ENCODE peak calls at places on chromosomes 11 and 22, in seven cellular contexts. One of them, this sample, is unnamed.

GRCh38 chr11:105781807-105782206 is 171.9 kb downstream of the GRIA4 start:
- DNase-seq in upper lobe of left lung: no peak
- DNase-seq in breast epithelium: no peak
- DNase-seq in stomach: no peak
- DNase-seq in transverse colon: no peak
- DNase-seq in HCT116: no peak
- DNase-seq in K562: no peak
- DNase-seq in this sample: no peak

GRCh38 chr11:12901272-12901671 is 107.8 kb upstream of the RASSF10 start:
- DNase-seq in upper lobe of left lung: no peak
- DNase-seq in transverse colon: no peak
- DNase-seq in K562: no peak
- DNase-seq in HCT116: no peak
- DNase-seq in breast epithelium: no peak
- DNase-seq in stomach: no peak
- DNase-seq in this sample: no peak

GRCh38 chr22:30170126-30170525 is 76.4 kb downstream of the LIF start:
- DNase-seq in transverse colon: no peak
- DNase-seq in K562: no peak
- DNase-seq in HCT116: no peak
- DNase-seq in breast epithelium: no peak
- DNase-seq in stomach: no peak
- DNase-seq in upper lobe of left lung: no peak
- DNase-seq in this sample: no peak

GRCh38 chr11:12556788-12557384 is 117.3 kb upstream of the TEAD1 start:
- DNase-seq in stomach: peak
- DNase-seq in transverse colon: peak
- DNase-seq in HCT116: peak
- DNase-seq in breast epithelium: peak
- DNase-seq in K562: no peak
- DNase-seq in upper lobe of left lung: no peak
- DNase-seq in this sample: no peak

GRCh38 chr22:23291806-23292452 is 111.6 kb downstream of the BCR start:
- DNase-seq in K562: no peak
- DNase-seq in stomach: no peak
- DNase-seq in upper lobe of left lung: no peak
- DNase-seq in transverse colon: no peak
- DNase-seq in breast epithelium: no peak
- DNase-seq in HCT116: no peak
- DNase-seq in this sample: no peak

GRCh38 chr11:2944953-2945756 is 15.9 kb upstream of the PHLDA2 start:
- DNase-seq in HCT116: no peak
- DNase-seq in upper lobe of left lung: peak
- DNase-seq in K562: no peak
- DNase-seq in stomach: peak
- DNase-seq in breast epithelium: peak
- DNase-seq in transverse colon: peak
- DNase-seq in this sample: peak

GRCh38 chr22:17969732-17970131 is 54.6 kb downstream of the MICAL3 start:
- DNase-seq in transverse colon: no peak
- DNase-seq in HCT116: no peak
- DNase-seq in upper lobe of left lung: no peak
- DNase-seq in K562: no peak
- DNase-seq in stomach: no peak
- DNase-seq in breast epithelium: no peak
- DNase-seq in this sample: peak

GRCh38 chr11:3196161-3197043 is 22.2 kb downstream of the MRGPRG start:
- DNase-seq in K562: no peak
- DNase-seq in transverse colon: peak
- DNase-seq in breast epithelium: no peak
- DNase-seq in stomach: peak
- DNase-seq in HCT116: no peak
- DNase-seq in upper lobe of left lung: peak
- DNase-seq in this sample: peak

GRCh38 chr11:31874631-31875191 is 63.6 kb upstream of the PAX6 start:
- DNase-seq in stomach: no peak
- DNase-seq in breast epithelium: no peak
- DNase-seq in transverse colon: no peak
- DNase-seq in K562: no peak
- DNase-seq in HCT116: no peak
- DNase-seq in upper lobe of left lung: no peak
- DNase-seq in this sample: no peak

GRCh38 chr11:10454506-10454901 is 560 bp upstream of the AMPD3 start:
- DNase-seq in stomach: no peak
- DNase-seq in HCT116: no peak
- DNase-seq in upper lobe of left lung: no peak
- DNase-seq in breast epithelium: no peak
- DNase-seq in transverse colon: no peak
- DNase-seq in K562: no peak
- DNase-seq in this sample: no peak

GRCh38 chr22:27397948-27398330 is 403.6 kb downstream of the MN1 start:
- DNase-seq in transverse colon: peak
- DNase-seq in HCT116: no peak
- DNase-seq in breast epithelium: no peak
- DNase-seq in upper lobe of left lung: no peak
- DNase-seq in K562: no peak
- DNase-seq in stomach: peak
- DNase-seq in this sample: no peak

GRCh38 chr11:74069146-74070046 is 60.5 kb upstream of the UCP3 start:
- DNase-seq in stomach: peak
- DNase-seq in K562: no peak
- DNase-seq in transverse colon: no peak
- DNase-seq in breast epithelium: peak
- DNase-seq in upper lobe of left lung: no peak
- DNase-seq in HCT116: no peak
- DNase-seq in this sample: no peak

GRCh38 chr11:11451501-11452005 is 98.5 kb upstream of the CSNK2A3 start:
- DNase-seq in stomach: no peak
- DNase-seq in breast epithelium: no peak
- DNase-seq in K562: no peak
- DNase-seq in transverse colon: no peak
- DNase-seq in upper lobe of left lung: no peak
- DNase-seq in HCT116: peak
- DNase-seq in this sample: no peak

GRCh38 chr11:66344550-66345315 is at the start of gene BRMS1:
- DNase-seq in transverse colon: peak
- DNase-seq in upper lobe of left lung: peak
- DNase-seq in K562: peak
- DNase-seq in breast epithelium: peak
- DNase-seq in stomach: peak
- DNase-seq in HCT116: peak
- DNase-seq in this sample: peak

GRCh38 chr11:66345316-66345649 is 379 bp upstream of the BRMS1 start:
- DNase-seq in K562: no peak
- DNase-seq in upper lobe of left lung: no peak
- DNase-seq in HCT116: no peak
- DNase-seq in breast epithelium: no peak
- DNase-seq in transverse colon: no peak
- DNase-seq in stomach: no peak
- DNase-seq in this sample: no peak

GRCh38 chr11:66346476-66347424 is 679 bp downstream of the B4GAT1 start:
- DNase-seq in upper lobe of left lung: peak
- DNase-seq in stomach: peak
- DNase-seq in K562: no peak
- DNase-seq in HCT116: no peak
- DNase-seq in breast epithelium: no peak
- DNase-seq in transverse colon: no peak
- DNase-seq in this sample: peak

GRCh38 chr11:66349084-66349386 is 1.6 kb upstream of the B4GAT1 start:
- DNase-seq in transverse colon: no peak
- DNase-seq in HCT116: no peak
- DNase-seq in breast epithelium: no peak
- DNase-seq in upper lobe of left lung: no peak
- DNase-seq in stomach: no peak
- DNase-seq in K562: no peak
- DNase-seq in this sample: no peak

GRCh38 chr11:66347425-66348276 is at the start of gene B4GAT1:
- DNase-seq in breast epithelium: peak
- DNase-seq in upper lobe of left lung: peak
- DNase-seq in K562: peak
- DNase-seq in transverse colon: peak
- DNase-seq in HCT116: peak
- DNase-seq in stomach: peak
- DNase-seq in this sample: peak
- TF ChIP-seq POLR2A in breast epithelium: no peak
- TF ChIP-seq POLR2A in upper lobe of left lung: peak
- TF ChIP-seq POLR2A in K562: peak
- TF ChIP-seq POLR2A in transverse colon: peak
- TF ChIP-seq POLR2A in HCT116: no peak
- TF ChIP-seq POLR2A in stomach: no peak
- TF ChIP-seq POLR2A in this sample: no peak

DNA sequence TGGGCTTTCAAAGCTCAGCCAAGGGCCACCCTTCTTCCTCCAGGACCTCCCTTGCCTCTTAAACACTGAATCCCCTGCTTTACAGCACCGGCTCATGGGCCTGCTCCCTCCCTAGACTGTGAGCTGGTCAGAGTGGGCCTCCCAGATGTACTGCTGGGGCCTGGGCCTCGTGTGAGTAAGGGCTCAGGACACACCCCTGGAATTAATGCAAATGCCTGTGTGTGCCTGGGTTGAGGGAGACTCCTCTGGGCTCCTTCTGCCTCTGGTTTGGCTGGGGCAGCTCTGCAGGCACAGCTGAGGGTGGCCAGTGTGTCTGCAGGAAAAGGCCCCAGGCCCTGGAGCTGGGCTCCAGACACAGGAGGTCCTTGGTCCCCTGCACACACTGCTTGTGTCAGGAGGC is 24.2 kb downstream of the ALX4 start:
- DNase-seq in breast epithelium: no peak
- DNase-seq in K562: no peak
- DNase-seq in stomach: no peak
- DNase-seq in HCT116: no peak
- DNase-seq in transverse colon: no peak
- DNase-seq in upper lobe of left lung: no peak
- DNase-seq in this sample: no peak
- TF ChIP-seq POLR2AphosphoS5 in breast epithelium: no peak
- TF ChIP-seq POLR2AphosphoS5 in K562: no peak
- TF ChIP-seq POLR2AphosphoS5 in stomach: no peak
- TF ChIP-seq POLR2AphosphoS5 in HCT116: no peak
- TF ChIP-seq POLR2AphosphoS5 in transverse colon: no peak
- TF ChIP-seq POLR2AphosphoS5 in upper lobe of left lung: no peak
- TF ChIP-seq POLR2AphosphoS5 in this sample: no peak

DNA sequence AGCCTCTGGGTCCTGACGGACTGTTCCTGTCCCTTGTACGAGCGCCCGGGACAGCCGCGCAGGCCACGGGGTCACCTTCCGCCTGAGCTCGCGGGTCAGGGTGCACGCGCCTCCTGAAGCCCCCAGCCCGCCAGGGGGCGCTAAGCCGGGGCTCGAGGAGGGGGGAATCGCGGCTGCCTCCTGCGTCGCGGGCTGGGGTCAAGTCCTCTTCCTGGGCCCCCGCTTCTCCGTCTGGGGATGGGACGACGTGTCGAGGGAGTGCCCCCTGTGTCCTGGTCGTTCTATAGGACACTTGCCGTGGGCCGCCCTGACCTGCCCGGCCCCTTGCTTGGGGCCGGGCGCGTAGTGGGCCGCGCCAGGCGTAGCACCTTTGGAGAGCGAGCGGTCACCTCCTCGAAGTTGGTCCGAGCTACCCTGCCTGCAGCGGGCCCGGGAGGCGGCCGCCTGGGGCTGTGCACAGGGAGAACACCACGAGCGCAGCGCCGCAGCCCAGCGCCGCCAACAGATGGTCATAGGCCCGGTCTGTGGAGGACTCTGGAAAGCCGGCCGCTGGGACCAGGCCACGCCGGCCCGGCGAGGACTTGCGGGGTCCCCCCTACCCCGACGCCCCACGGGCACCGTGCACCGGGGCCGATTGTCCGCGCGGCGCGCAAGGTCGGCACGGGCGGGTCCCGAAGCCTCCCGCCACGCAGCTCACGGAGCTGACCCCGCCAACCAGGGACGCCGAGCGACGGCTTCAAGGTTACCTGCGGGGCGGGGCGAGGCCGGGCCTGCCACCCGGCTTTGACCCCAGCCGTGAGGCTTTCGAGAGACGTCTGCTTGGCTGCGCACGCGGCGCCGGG is 2.7 kb upstream of the WNT11 start:
- DNase-seq in upper lobe of left lung: peak
- DNase-seq in K562: no peak
- DNase-seq in transverse colon: peak
- DNase-seq in breast epithelium: peak
- DNase-seq in HCT116: no peak
- DNase-seq in stomach: peak
- DNase-seq in this sample: peak
- TF ChIP-seq CTCF in upper lobe of left lung: peak
- TF ChIP-seq CTCF in K562: no peak
- TF ChIP-seq CTCF in transverse colon: peak
- TF ChIP-seq CTCF in breast epithelium: peak
- TF ChIP-seq CTCF in HCT116: no peak
- TF ChIP-seq CTCF in stomach: no peak
- TF ChIP-seq CTCF in this sample: peak

DNA sequence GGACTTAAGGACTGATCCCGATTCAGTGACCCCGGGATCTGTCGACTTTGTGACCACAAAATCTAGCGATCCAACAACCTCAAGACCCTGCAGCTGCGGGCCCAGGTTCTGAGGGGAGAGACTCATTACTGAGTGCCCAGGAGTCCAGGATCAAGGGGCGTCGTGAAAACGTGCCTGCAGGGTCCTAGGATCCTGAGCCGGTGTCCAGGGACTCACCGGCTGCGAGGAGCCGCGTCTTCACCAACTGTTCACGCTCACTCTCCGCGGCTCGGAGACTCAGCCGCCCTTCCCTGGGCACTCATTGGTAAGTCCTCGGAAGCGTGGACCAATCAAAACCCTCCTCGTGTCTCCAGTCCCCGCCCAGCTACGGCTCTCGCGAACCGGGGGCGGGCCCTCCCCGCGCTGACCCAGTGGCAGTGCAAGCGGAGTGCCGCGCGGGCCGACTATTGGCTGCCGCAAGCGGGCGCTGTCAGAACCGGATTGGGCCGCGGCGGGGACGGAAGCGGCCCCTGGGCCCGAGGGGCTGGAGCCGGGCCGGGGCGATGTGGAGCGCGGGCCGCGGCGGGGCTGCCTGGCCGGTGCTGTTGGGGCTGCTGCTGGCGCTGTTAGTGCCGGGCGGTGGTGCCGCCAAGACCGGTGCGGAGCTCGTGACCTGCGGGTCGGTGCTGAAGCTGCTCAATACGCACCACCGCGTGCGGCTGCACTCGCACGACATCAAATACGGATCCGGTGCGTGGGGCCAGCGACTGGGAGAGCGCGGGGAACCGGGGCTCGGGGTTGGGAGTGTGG is at the start of gene SDF2L1:
- DNase-seq in transverse colon: peak
- DNase-seq in K562: peak
- DNase-seq in HCT116: peak
- DNase-seq in upper lobe of left lung: peak
- DNase-seq in breast epithelium: peak
- DNase-seq in stomach: peak
- DNase-seq in this sample: peak
- TF ChIP-seq POLR2A in transverse colon: peak
- TF ChIP-seq POLR2A in K562: no peak
- TF ChIP-seq POLR2A in HCT116: peak
- TF ChIP-seq POLR2A in upper lobe of left lung: peak
- TF ChIP-seq POLR2A in breast epithelium: no peak
- TF ChIP-seq POLR2A in stomach: no peak
- TF ChIP-seq POLR2A in this sample: no peak

This sample was measured in spleen.